ENCODE peak calls at places on chromosomes 7 and 10, in nine cellular contexts. J is K562, R is transverse colon, B is suprapubic skin, D is upper lobe of left lung, N is sigmoid colon, Q is H1, Y is SK-N-SH, U is HepG2. W is an unnamed sample.
A peak's percentile ranks its signal among the peaks of the same experiment; 100 is the strongest.

GRCh38 chr7:107742678-107743566 is 1.0 kb upstream of the CBLL1 start:
- DNase-seq in J (peak; percentile 58), U (no peak), Q (peak; percentile 51), R (peak; percentile 63), B (peak; percentile 76), D (peak; percentile 87), N (peak; percentile 77), Y (peak; percentile 60), W (peak; percentile 57)

GRCh38 chr7:7293092-7293491 is 110.7 kb downstream of the C1GALT1 start:
- DNase-seq in Q (no peak), N (no peak), J (no peak), Y (no peak), R (no peak), B (no peak), U (no peak), D (no peak), W (no peak)

GRCh38 chr10:91681361-91682276 is 48.7 kb upstream of the PPP1R3C start:
- DNase-seq in J (no peak), N (no peak), B (no peak), D (no peak), U (no peak), R (no peak), Y (peak; percentile 45), Q (no peak), W (no peak)

GRCh38 chr10:8211631-8212030 is 157.1 kb downstream of the GATA3 start:
- DNase-seq in U (no peak), Y (no peak), B (no peak), J (no peak), N (no peak), R (no peak), D (no peak), Q (no peak), W (no peak)

GRCh38 chr10:132577350-132578005 is 39.9 kb downstream of the INPP5A start:
- DNase-seq in N (peak; percentile 75), B (peak; percentile 59), Y (peak; percentile 59), Q (no peak), R (no peak), J (no peak), U (peak; percentile 32), D (no peak), W (peak; percentile 67)

GRCh38 chr10:22631646-22632278 is 82.6 kb downstream of the PIP4K2A start:
- DNase-seq in Y (no peak), J (peak; percentile 45), Q (no peak), D (no peak), N (no peak), B (no peak), R (no peak), U (peak; percentile 29), W (no peak)

GRCh38 chr7:140686921-140687320 is 9.6 kb upstream of the NDUFB2 start:
- DNase-seq in U (no peak), D (no peak), N (peak; percentile 43), B (no peak), Q (no peak), J (no peak), Y (no peak), R (no peak), W (no peak)

GRCh38 chr7:2843191-2843685 is 870 bp downstream of the GNA12 start:
- DNase-seq in N (no peak), D (no peak), Q (no peak), B (no peak), U (no peak), J (no peak), Y (no peak), R (no peak), W (no peak)

GRCh38 chr10:132104471-132105301 is 38.9 kb downstream of the JAKMIP3 start:
- DNase-seq in N (peak; percentile 40), D (no peak), J (no peak), U (no peak), R (no peak), B (no peak), Q (no peak), Y (no peak), W (peak; percentile 17)

DNA sequence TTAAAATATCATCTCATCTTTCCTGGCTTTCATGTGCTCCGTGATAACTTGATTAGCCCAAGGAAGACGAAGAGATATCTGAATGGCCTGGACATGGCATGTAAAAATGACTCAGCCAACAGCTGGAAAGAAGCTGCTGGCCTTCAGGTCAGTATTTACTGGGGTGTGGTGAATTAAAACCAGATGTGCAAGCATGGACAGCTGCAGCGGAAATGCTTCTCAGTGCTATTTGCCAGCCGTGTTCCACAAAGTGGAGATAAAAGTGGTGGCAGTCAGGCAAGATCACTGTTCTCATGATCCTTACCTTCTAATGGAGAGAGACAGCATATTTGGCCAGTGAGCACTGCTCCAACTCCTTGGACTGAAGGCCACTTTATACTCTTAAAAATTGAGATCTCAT is 203.1 kb upstream of the VSTM2A start:
- DNase-seq in N (no peak), Y (peak; percentile 70), Q (no peak), U (no peak), J (no peak), B (no peak), D (no peak), R (no peak), W (no peak)
- TF ChIP-seq POLR2AphosphoS5 in N (no peak), Y (peak; percentile 69), Q (no peak), U (no peak), J (no peak), B (no peak), D (peak; percentile 16), R (no peak), W (no peak)

GRCh38 chr10:74854610-74855009 is 28.2 kb downstream of the KAT6B start:
- DNase-seq in B (no peak), R (no peak), U (no peak), N (no peak), Y (peak; percentile 34), Q (no peak), J (no peak), D (no peak), W (no peak)
- TF ChIP-seq EP300 in B (no peak), R (no peak), U (no peak), N (no peak), Y (no peak), Q (no peak), J (no peak), D (no peak), W (no peak)

GRCh38 chr10:31945392-31945791 is 16.8 kb upstream of the ARHGAP12 start:
- DNase-seq in Y (no peak), Q (no peak), J (no peak), D (no peak), B (no peak), U (no peak), N (no peak), R (no peak), W (no peak)

GRCh38 chr10:31942435-31942834 is 13.8 kb upstream of the ARHGAP12 start:
- DNase-seq in Y (no peak), N (no peak), U (no peak), R (no peak), B (no peak), D (no peak), Q (no peak), J (no peak), W (no peak)

GRCh38 chr10:31940839-31941653 is 12.4 kb upstream of the ARHGAP12 start:
- DNase-seq in N (no peak), Q (no peak), Y (peak; percentile 69), J (no peak), U (peak; percentile 96), B (peak; percentile 80), R (peak; percentile 40), D (no peak), W (peak; percentile 49)

GRCh38 chr10:31944071-31944433 is 15.4 kb upstream of the ARHGAP12 start:
- DNase-seq in R (no peak), Y (no peak), Q (no peak), B (no peak), U (no peak), D (no peak), J (no peak), N (no peak), W (no peak)

GRCh38 chr10:31942892-31943291 is 14.3 kb upstream of the ARHGAP12 start:
- DNase-seq in D (no peak), U (peak; percentile 87), N (no peak), Q (no peak), J (no peak), B (no peak), R (no peak), Y (no peak), W (peak; percentile 50)
- TF ChIP-seq POLR2AphosphoS5 in D (no peak), U (no peak), N (no peak), Q (no peak), J (no peak), B (no peak), R (no peak), Y (no peak), W (no peak)

GRCh38 chr7:112007185-112007584 is 199.0 kb downstream of the DOCK4 start:
- DNase-seq in Y (no peak), N (no peak), R (no peak), U (no peak), B (no peak), Q (no peak), D (no peak), J (no peak), W (no peak)

GRCh38 chr7:112005205-112005604 is 201.0 kb downstream of the DOCK4 start:
- DNase-seq in J (no peak), B (no peak), N (no peak), D (no peak), U (no peak), Y (no peak), R (no peak), Q (no peak), W (no peak)

GRCh38 chr7:112006071-112006470 is 200.1 kb downstream of the DOCK4 start:
- DNase-seq in D (no peak), U (no peak), Q (no peak), Y (no peak), J (no peak), N (no peak), B (no peak), R (no peak), W (no peak)

GRCh38 chr7:111998326-111998725 is 207.9 kb downstream of the DOCK4 start:
- DNase-seq in Y (no peak), Q (no peak), J (no peak), N (no peak), U (no peak), B (no peak), D (no peak), R (no peak), W (no peak)

GRCh38 chr7:112001089-112001826 is 204.9 kb downstream of the DOCK4 start:
- DNase-seq in B (no peak), R (no peak), D (no peak), Y (no peak), J (no peak), U (peak; percentile 26), N (no peak), Q (no peak), W (no peak)
- TF ChIP-seq EP300 in B (no peak), R (no peak), D (no peak), Y (no peak), J (no peak), U (no peak), N (no peak), Q (no peak), W (no peak)